ENCODE peak calls at places on chromosomes 12 and 14, in six cellular contexts. Q, C, O, Y, U and D are unnamed samples.

GRCh38 chr12:6820171-6820570 is 1.4 kb upstream of the GPR162 start:
- DNase-seq in O (no peak), Q (no peak), Y (no peak), U (no peak), C (no peak), D (no peak)

GRCh38 chr14:61813101-61813596 is 50.9 kb downstream of the SNAPC1 start:
- DNase-seq in U (no peak), O (no peak), Y (no peak), Q (no peak), C (no peak), D (peak)

GRCh38 chr12:4268549-4269181 is 4.9 kb upstream of the CCND2 start:
- DNase-seq in Q (no peak), Y (no peak), U (no peak), O (no peak), C (no peak), D (peak)

GRCh38 chr12:66011731-66012130 is 118.8 kb downstream of the LLPH start:
- DNase-seq in O (peak), U (no peak), Y (no peak), C (no peak), Q (no peak), D (peak)

GRCh38 chr14:66920196-66920595 is 269.0 kb upstream of the GARIN2 start:
- DNase-seq in O (peak), Y (no peak), C (no peak), Q (no peak), U (no peak), D (peak)

GRCh38 chr12:48442191-48442828 is 30.0 kb upstream of the ANP32D start:
- DNase-seq in C (no peak), Y (no peak), O (no peak), Q (no peak), U (no peak), D (no peak)

GRCh38 chr12:17928708-17929366 is 161.2 kb downstream of the RERGL start:
- DNase-seq in U (no peak), Y (no peak), O (peak), C (peak), Q (no peak), D (peak)

GRCh38 chr12:57815177-57816000 is 3.1 kb downstream of the AVIL start:
- DNase-seq in U (no peak), C (no peak), O (no peak), Q (no peak), Y (no peak), D (peak)